ENCODE peak calls at places on chromosomes 7 and 10, in seven cellular contexts. S, F, Y, Z, D, H and N are unnamed samples.

GRCh38 chr10:46516660-46517416 is 39.6 kb downstream of the GPRIN2 start:
- DNase-seq in Y (no peak), F (peak; percentile 19), D (no peak), H (no peak), Z (no peak), S (no peak), N (no peak)

GRCh38 chr7:8035190-8035589 is 66.6 kb downstream of the GLCCI1 start:
- DNase-seq in S (no peak), Y (no peak), H (peak; percentile 83), F (no peak), D (no peak), Z (peak; percentile 11), N (no peak)

GRCh38 chr10:101008823-101009423 is 9.3 kb downstream of the LZTS2 start:
- DNase-seq in Z (no peak), S (no peak), D (no peak), F (no peak), H (no peak), Y (no peak), N (peak; percentile 90)

GRCh38 chr10:123945506-123945905 is 53.9 kb upstream of the CPXM2 start:
- DNase-seq in F (no peak), S (no peak), Z (peak; percentile 64), D (no peak), H (peak; percentile 2), Y (peak; percentile 3), N (peak; percentile 39)

GRCh38 chr7:148958061-148958460 is 70.2 kb downstream of the PDIA4 start:
- DNase-seq in H (no peak), F (no peak), S (no peak), D (no peak), Y (no peak), Z (no peak), N (no peak)

GRCh38 chr10:109126016-109126415 is 797.3 kb downstream of the XPNPEP1 start:
- DNase-seq in Z (peak; percentile 23), Y (no peak), F (no peak), S (no peak), D (no peak), H (peak; percentile 7), N (no peak)

GRCh38 chr7:101922631-101923275 is 105.3 kb downstream of the CUX1 start:
- DNase-seq in S (no peak), Y (no peak), D (no peak), Z (no peak), H (no peak), F (no peak), N (no peak)

GRCh38 chr7:4014649-4015048 is 667.4 kb upstream of the FOXK1 start:
- DNase-seq in Z (no peak), Y (no peak), S (no peak), D (no peak), F (no peak), H (no peak), N (no peak)

GRCh38 chr7:37690206-37690605 is 6.6 kb downstream of the GPR141 start:
- DNase-seq in Y (no peak), H (no peak), D (no peak), F (no peak), Z (no peak), S (no peak), N (peak; percentile 50)

GRCh38 chr7:55965805-55966421 is 1.5 kb downstream of the NIPSNAP2 start:
- DNase-seq in F (no peak), Y (peak; percentile 51), H (no peak), Z (no peak), S (peak; percentile 13), D (no peak), N (peak; percentile 45)

GRCh38 chr10:49298666-49298989 is 342 bp upstream of the C10orf71 start:
- DNase-seq in H (no peak), Y (no peak), F (no peak), D (no peak), S (no peak), Z (peak; percentile 42), N (no peak)

GRCh38 chr7:11193131-11193867 is 219.6 kb downstream of the PHF14 start:
- DNase-seq in H (no peak), Y (no peak), D (no peak), S (peak; percentile 2), Z (peak; percentile 81), F (no peak), N (peak; percentile 31)

GRCh38 chr10:44281089-44281613 is 103.7 kb downstream of the CXCL12 start:
- DNase-seq in S (peak; percentile 19), H (no peak), Z (no peak), Y (peak; percentile 33), F (no peak), D (no peak), N (no peak)